ENCODE peak calls at places on chromosomes 16 and 17, in nine cellular contexts. G is choroid plexus epithelial cell; X is hypothalamus; A is stomach; F is HEK293T; V is NCI-H510A treated with DMSO at 0.1 percent for 48 hours; I is nucleus accumbens; K is stimulated activated CD8-positive, alpha-beta memory T cell treated with anti-CD3 and anti-CD28 coated beads, Interleukin-7, amount 100 ng/mL, for 24 hours; Q is HTR-8/SVneo. P is an unnamed sample.

GRCh38 chr17:57604771-57605733 is 140.0 kb downstream of the CCDC182 start:
- DNase-seq in G (peak), X (peak), A (peak), F (no peak), V (peak), I (no peak), K (no peak), Q (no peak), P (peak)

GRCh38 chr17:14206891-14207290 is 29.8 kb downstream of the CDRT15 start:
- DNase-seq in G (no peak), X (no peak), A (no peak), F (no peak), V (no peak), I (no peak), K (no peak), Q (no peak), P (no peak)

GRCh38 chr17:27536781-27537180 is 80.5 kb downstream of the KSR1 start:
- DNase-seq in G (no peak), X (no peak), A (no peak), F (no peak), V (no peak), I (no peak), K (no peak), Q (no peak), P (no peak)

GRCh38 chr17:17682737-17683675 is 1.7 kb downstream of the RAI1 start:
- DNase-seq in G (peak), X (peak), A (peak), F (peak), V (peak), I (no peak), K (peak), Q (no peak), P (no peak)

GRCh38 chr17:52666264-52666663 is 507.8 kb upstream of the CA10 start:
- DNase-seq in G (no peak), X (no peak), A (no peak), F (no peak), V (no peak), I (no peak), K (no peak), Q (no peak), P (no peak)

GRCh38 chr16:73058221-73058615 is 10.3 kb upstream of the ZFHX3 start:
- DNase-seq in G (no peak), X (no peak), A (peak), F (no peak), V (no peak), I (no peak), K (no peak), Q (peak), P (no peak)

GRCh38 chr17:41098042-41098441 is at the start of gene KRTAP4-8:
- DNase-seq in G (no peak), X (no peak), A (no peak), F (no peak), V (no peak), I (no peak), K (no peak), Q (no peak), P (no peak)

GRCh38 chr16:57013902-57014301 is 24.5 kb downstream of the NLRC5 start:
- DNase-seq in G (no peak), X (no peak), A (no peak), F (no peak), V (no peak), I (no peak), K (no peak), Q (no peak), P (no peak)

GRCh38 chr16:89385712-89386111 is 104.6 kb downstream of the ANKRD11 start:
- DNase-seq in G (no peak), X (no peak), A (no peak), F (no peak), V (no peak), I (no peak), K (no peak), Q (no peak), P (no peak)

GRCh38 chr17:45783593-45784292 is 377 bp upstream of the CRHR1 start:
- DNase-seq in G (no peak), X (peak), A (no peak), F (peak), V (peak), I (no peak), K (no peak), Q (peak), P (no peak)

GRCh38 chr17:7296189-7296861 is 1.9 kb upstream of the YBX2 start:
- DNase-seq in G (peak), X (peak), A (peak), F (peak), V (peak), I (no peak), K (peak), Q (peak), P (peak)

GRCh38 chr16:4918790-4919210 is 18.1 kb downstream of the PPL start:
- DNase-seq in G (no peak), X (no peak), A (peak), F (no peak), V (peak), I (no peak), K (no peak), Q (no peak), P (no peak)